ENCODE peak calls at places on chromosome 9, in seven cellular contexts. G, Y, O, U, W, K and N are unnamed samples. For H3K9me3, the result is how much of the 10 kb centered on the place peaks cover.

GRCh38 chr9:109641079-109641659 is 138.8 kb upstream of the PALM2AKAP2 start:
- DNase-seq in G (no peak), Y (no peak), O (no peak), U (peak), W (no peak), K (no peak), N (no peak)

GRCh38 chr9:136482046-136482792 is 621 bp downstream of the SEC16A start:
- DNase-seq in G (peak), Y (peak), O (peak), U (no peak), W (no peak), K (peak), N (no peak)

GRCh38 chr9:131645078-131645776 is 94.6 kb downstream of the RAPGEF1 start:
- DNase-seq in G (no peak), Y (no peak), O (no peak), U (no peak), W (no peak), K (no peak), N (no peak)

GRCh38 chr9:112569186-112569585 is 82.6 kb downstream of the KIAA1958 start:
- DNase-seq in G (no peak), Y (no peak), O (no peak), U (no peak), W (no peak), K (no peak), N (no peak)

GRCh38 chr9:22214497-22215031 is 205.5 kb upstream of the CDKN2B start:
- DNase-seq in G (no peak), Y (peak), O (peak), U (no peak), W (no peak), K (no peak), N (no peak)

GRCh38 chr9:129863059-129863690 is 27.9 kb downstream of the USP20 start:
- DNase-seq in G (peak), Y (peak), O (peak), U (peak), W (no peak), K (peak), N (peak)

GRCh38 chr9:114691046-114691955 is 9.3 kb upstream of the TEX48 start:
- DNase-seq in G (peak), Y (peak), O (peak), U (peak), W (no peak), K (no peak), N (peak)

GRCh38 chr9:122398371-122398924 is 27.6 kb downstream of the PTGS1 start:
- DNase-seq in G (no peak), Y (no peak), O (no peak), U (no peak), W (no peak), K (no peak), N (no peak)

GRCh38 chr9:133822439-133823065 is 84.4 kb upstream of the SARDH start:
- DNase-seq in G (no peak), Y (no peak), O (no peak), U (no peak), W (no peak), K (no peak), N (no peak)

GRCh38 chr9:132169672-132170392 is 8.0 kb downstream of the NTNG2 start:
- DNase-seq in G (peak), Y (peak), O (peak), U (peak), W (peak), K (peak), N (peak)

GRCh38 chr9:124135813-124136365 is 121.9 kb upstream of the NEK6 start:
- DNase-seq in G (no peak), Y (no peak), O (no peak), U (no peak), W (no peak), K (no peak), N (no peak)

GRCh38 chr9:73839471-73839870 is 657.7 kb upstream of the RORB start:
- DNase-seq in G (no peak), Y (no peak), O (no peak), U (no peak), W (no peak), K (no peak), N (no peak)

GRCh38 chr9:132586830-132587483 is 4.6 kb downstream of the BARHL1 start:
- DNase-seq in G (no peak), Y (no peak), O (no peak), U (no peak), W (no peak), K (peak), N (no peak)

DNA sequence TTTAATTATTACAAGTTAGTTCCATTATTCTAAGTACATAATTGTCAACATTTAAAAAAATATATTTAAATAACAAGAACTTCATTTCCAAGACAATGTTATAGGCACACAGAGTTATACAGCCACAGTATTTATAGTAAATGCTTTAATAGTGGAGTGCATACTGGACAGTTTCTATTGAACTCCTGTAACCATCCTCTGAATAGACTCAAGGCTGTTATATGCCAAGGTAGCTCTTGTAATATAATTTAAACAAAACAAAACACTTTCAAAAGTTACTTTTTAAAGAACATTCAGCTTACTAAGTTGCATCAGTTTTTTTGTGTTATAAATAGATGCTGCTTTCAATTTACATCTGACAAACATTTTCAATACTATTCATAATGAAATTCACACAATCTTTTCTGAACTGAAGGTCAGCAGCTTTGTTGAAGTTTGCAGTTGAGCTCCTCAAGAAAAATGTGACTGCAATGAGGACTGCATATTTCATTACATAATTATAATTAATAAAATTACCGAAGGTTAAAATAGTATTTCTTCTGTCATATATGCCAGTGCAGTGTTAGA is 549.9 kb upstream of the CYLC2 start:
- DNase-seq in G (no peak), Y (no peak), O (no peak), U (no peak), W (no peak), K (no peak), N (no peak)
- H3K9me3 ChIP-seq in G (under half), Y (under half), O (under half), U (under half), W (under half), K (under half), N (under half)

GRCh38 chr9:4515958-4516375 is 25.7 kb downstream of the SLC1A1 start:
- DNase-seq in G (no peak), Y (no peak), O (no peak), U (no peak), W (no peak), K (no peak), N (no peak)
- H3K27ac ChIP-seq in G (no peak), Y (no peak), O (no peak), U (no peak), W (no peak), K (no peak), N (no peak)

DNA sequence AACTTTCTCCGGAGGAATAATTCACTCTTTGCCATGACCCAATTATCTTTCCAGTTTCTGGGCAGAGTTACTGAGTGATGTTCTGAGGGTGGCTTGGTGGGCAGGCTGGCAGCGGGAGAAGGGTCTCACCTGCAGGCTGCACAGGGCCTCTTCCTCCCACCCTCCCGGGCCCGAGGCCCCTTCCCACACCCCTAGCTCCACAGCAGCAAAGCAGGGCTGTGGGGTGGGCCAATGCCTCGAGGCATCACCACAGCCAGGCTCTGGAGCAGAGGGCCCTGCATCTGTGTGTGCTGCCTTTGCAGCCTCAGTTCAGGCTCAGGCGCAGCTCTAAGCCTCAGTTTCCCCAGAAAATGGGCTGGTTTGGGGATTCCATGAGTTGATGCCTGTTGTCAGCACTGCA is 120.2 kb upstream of the FOXD4L5 start:
- DNase-seq in G (no peak), Y (no peak), O (no peak), U (no peak), W (no peak), K (no peak), N (no peak)
- H3K9me3 ChIP-seq in G (under half), Y (under half), O (under half), U (under half), W (under half), K (under half), N (under half)

GRCh38 chr9:87255437-87256155 is 242.1 kb upstream of the DAPK1 start:
- DNase-seq in G (no peak), Y (no peak), O (no peak), U (no peak), W (no peak), K (no peak), N (no peak)
- H3K27ac ChIP-seq in G (no peak), Y (no peak), O (no peak), U (no peak), W (no peak), K (no peak), N (no peak)

GRCh38 chr9:138117101-138117750 is 239.6 kb downstream of the CACNA1B start:
- DNase-seq in G (no peak), Y (no peak), O (no peak), U (no peak), W (no peak), K (no peak), N (no peak)

GRCh38 chr9:138114501-138115245 is 237.1 kb downstream of the CACNA1B start:
- DNase-seq in G (no peak), Y (no peak), O (no peak), U (no peak), W (no peak), K (no peak), N (peak)

GRCh38 chr9:138115506-138115905 is 237.9 kb downstream of the CACNA1B start:
- DNase-seq in G (no peak), Y (no peak), O (no peak), U (no peak), W (no peak), K (peak), N (no peak)

GRCh38 chr9:138117836-138118235 is 240.3 kb downstream of the CACNA1B start:
- DNase-seq in G (no peak), Y (no peak), O (no peak), U (no peak), W (peak), K (no peak), N (no peak)

DNA sequence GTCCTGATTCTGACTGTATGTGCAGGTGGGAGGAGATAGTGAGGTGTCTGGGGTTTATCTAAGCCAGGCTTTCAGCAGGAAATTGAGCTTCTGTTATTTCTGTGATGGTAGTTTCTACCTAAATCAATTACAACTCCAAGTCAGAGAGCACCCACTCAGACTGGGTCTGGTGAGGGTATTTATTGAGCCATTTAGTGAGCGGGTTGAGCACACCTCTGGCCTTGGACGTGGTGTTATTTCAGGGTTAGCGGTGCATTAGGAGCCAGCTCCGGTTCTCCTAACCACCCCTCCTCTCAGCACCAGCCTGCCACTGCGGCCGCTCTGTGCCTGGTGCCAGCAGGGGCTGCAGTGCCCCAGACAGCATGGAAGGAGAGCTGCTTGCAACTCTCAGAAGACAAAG is 238.9 kb downstream of the CACNA1B start:
- DNase-seq in G (no peak), Y (no peak), O (no peak), U (no peak), W (no peak), K (peak), N (no peak)
- H3K9me3 ChIP-seq in G (under half), Y (under half), O (under half), U (under half), W (under half), K (under half), N (under half)

DNA sequence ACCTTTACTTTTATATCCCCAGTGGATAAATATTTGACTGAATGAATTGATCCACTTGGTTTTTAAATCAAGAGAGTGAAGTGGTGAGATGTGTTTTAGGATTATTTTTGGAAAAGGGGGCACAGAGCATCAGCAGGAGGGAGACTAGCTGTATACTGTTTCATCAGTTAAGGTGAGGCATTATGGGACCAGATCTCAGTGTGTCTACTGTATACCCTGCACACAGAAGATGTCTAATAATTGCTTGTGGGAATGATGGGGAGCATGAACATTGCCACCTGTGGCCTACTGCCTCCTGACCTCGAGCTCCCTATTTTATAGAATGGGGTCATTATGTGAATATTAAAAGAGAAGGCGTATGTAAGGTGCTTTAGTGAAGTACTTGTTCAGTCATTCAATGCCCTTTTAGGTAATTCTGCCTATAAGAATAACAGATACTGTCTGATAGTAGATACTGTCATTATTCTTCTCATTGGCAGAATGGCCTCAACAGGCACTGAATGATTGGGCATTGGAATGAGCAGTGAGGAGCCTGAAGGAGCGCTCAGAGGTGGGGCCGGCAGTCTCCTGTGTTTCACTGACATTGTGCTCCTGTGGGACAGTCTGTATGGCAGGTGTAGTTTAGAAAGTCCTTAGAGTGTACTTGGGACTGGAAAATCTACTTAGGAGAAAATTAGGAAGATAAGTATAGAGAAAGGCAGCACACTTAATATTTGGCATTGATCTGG is 47.4 kb upstream of the FAM120AOS start:
- DNase-seq in G (no peak), Y (no peak), O (peak), U (no peak), W (no peak), K (no peak), N (no peak)
- H3K27ac ChIP-seq in G (peak), Y (peak), O (peak), U (no peak), W (no peak), K (peak), N (no peak)

DNA sequence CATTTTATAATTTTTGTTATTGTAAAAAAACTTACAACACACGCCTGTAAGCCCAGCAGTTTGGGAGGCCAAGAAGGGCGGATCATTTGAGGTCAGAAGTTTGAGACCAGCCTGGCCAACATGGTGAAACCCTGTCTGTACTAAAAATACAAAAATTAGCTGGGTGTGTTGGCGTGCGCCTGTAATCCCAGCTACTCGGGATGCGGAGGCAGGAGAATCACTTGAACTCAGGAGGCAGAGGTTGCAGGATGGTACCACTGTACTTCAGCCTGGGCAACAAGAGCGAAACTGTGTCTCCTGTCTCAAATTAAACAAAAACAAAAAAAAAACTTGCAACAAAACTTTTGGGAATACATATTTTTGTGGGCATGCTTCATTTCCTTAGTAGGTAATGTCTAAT is 164.6 kb downstream of the CACNA1B start:
- DNase-seq in G (no peak), Y (no peak), O (no peak), U (no peak), W (no peak), K (no peak), N (no peak)
- H3K9me3 ChIP-seq in G (under half), Y (under half), O (under half), U (under half), W (under half), K (under half), N (under half)